ENCODE peak calls at places on chromosomes 3 and 15, in seven cellular contexts. L is CD8-positive, alpha-beta T cell; J is effector memory CD4-positive, alpha-beta T cell; V is lower lobe of right lung; Z is K562; U is cardiac muscle cell; T is A549. G is an unnamed sample. For H3K4me1, the result is how much of the 10 kb centered on the place peaks cover.

GRCh38 chr3:147940846-147941245 is 531.7 kb downstream of the ZIC1 start:
- DNase-seq in L (no peak), J (no peak), V (no peak), Z (no peak), U (no peak), T (no peak), G (no peak)

GRCh38 chr3:58184982-58185360 is 25.8 kb downstream of the DNASE1L3 start:
- DNase-seq in L (no peak), J (no peak), V (no peak), Z (no peak), U (no peak), T (no peak), G (no peak)

GRCh38 chr3:100149130-100149529 is 34.8 kb upstream of the FILIP1L start:
- DNase-seq in L (no peak), J (no peak), V (no peak), Z (no peak), U (no peak), T (no peak), G (no peak)

GRCh38 chr3:21750291-21750690 is 719 bp downstream of the ZNF385D start:
- DNase-seq in L (no peak), J (no peak), V (no peak), Z (no peak), U (no peak), T (no peak), G (no peak)

GRCh38 chr15:42359249-42359648 is at the start of gene CAPN3:
- DNase-seq in L (no peak), J (no peak), V (no peak), Z (no peak), U (peak), T (no peak), G (no peak)

GRCh38 chr3:134361162-134361831 is 12.9 kb downstream of the AMOTL2 start:
- DNase-seq in L (no peak), J (no peak), V (peak), Z (no peak), U (no peak), T (no peak), G (no peak)

GRCh38 chr15:66720206-66721010 is 18.4 kb downstream of the SMAD6 start:
- DNase-seq in L (no peak), J (no peak), V (peak), Z (no peak), U (no peak), T (no peak), G (no peak)

GRCh38 chr15:31374489-31374888 is 47.9 kb downstream of the KLF13 start:
- DNase-seq in L (no peak), J (no peak), V (no peak), Z (no peak), U (no peak), T (no peak), G (no peak)

GRCh38 chr3:178200316-178200715 is 335.9 kb upstream of the KCNMB2 start:
- DNase-seq in L (no peak), J (no peak), V (no peak), Z (no peak), U (no peak), T (no peak), G (no peak)

GRCh38 chr3:38054166-38054991 is 15.4 kb downstream of the DLEC1 start:
- DNase-seq in L (no peak), J (no peak), V (peak), Z (no peak), U (no peak), T (no peak), G (no peak)

GRCh38 chr3:46271209-46271608 is 28.9 kb downstream of the CCR3 start:
- DNase-seq in L (no peak), J (no peak), V (no peak), Z (no peak), U (no peak), T (no peak), G (no peak)

GRCh38 chr3:195760345-195760983 is 39.7 kb downstream of the MUC20 start:
- DNase-seq in L (no peak), J (no peak), V (no peak), Z (no peak), U (no peak), T (no peak), G (no peak)

GRCh38 chr15:45734244-45734643 is 99.4 kb downstream of the SQOR start:
- DNase-seq in L (no peak), J (no peak), V (no peak), Z (no peak), U (no peak), T (no peak), G (no peak)

GRCh38 chr15:73324496-73325170 is 44.1 kb downstream of the HCN4 start:
- DNase-seq in L (no peak), J (no peak), V (no peak), Z (no peak), U (no peak), T (no peak), G (no peak)

GRCh38 chr15:40830884-40831283 is 2.4 kb upstream of the PPP1R14D start:
- DNase-seq in L (no peak), J (no peak), V (no peak), Z (no peak), U (no peak), T (no peak), G (no peak)

GRCh38 chr3:21750831-21751391 is at the start of gene ZNF385D:
- DNase-seq in L (no peak), J (no peak), V (peak), Z (no peak), U (peak), T (no peak), G (no peak)

GRCh38 chr3:120129041-120129440 is 34.8 kb upstream of the GSK3B start:
- DNase-seq in L (no peak), J (no peak), V (no peak), Z (no peak), U (no peak), T (no peak), G (no peak)

GRCh38 chr3:45547764-45548683 is 46.5 kb upstream of the LIMD1 start:
- DNase-seq in L (no peak), J (no peak), V (no peak), Z (no peak), U (no peak), T (no peak), G (no peak)

GRCh38 chr15:67501177-67501835 is 19.6 kb upstream of the C15orf61 start:
- DNase-seq in L (no peak), J (no peak), V (no peak), Z (no peak), U (peak), T (no peak), G (peak)

GRCh38 chr15:80585544-80586018 is 109.5 kb upstream of the ABHD17C start:
- DNase-seq in L (no peak), J (no peak), V (no peak), Z (no peak), U (no peak), T (no peak), G (no peak)

GRCh38 chr3:127671523-127672428 is 976 bp upstream of the ABTB1 start:
- DNase-seq in L (peak), J (no peak), V (no peak), Z (peak), U (no peak), T (no peak), G (no peak)

GRCh38 chr15:44034933-44035624 is 160.0 kb downstream of the FRMD5 start:
- DNase-seq in L (no peak), J (no peak), V (no peak), Z (no peak), U (no peak), T (no peak), G (no peak)

GRCh38 chr3:184700759-184701158 is 11.1 kb downstream of the MAGEF1 start:
- DNase-seq in L (no peak), J (no peak), V (no peak), Z (no peak), U (no peak), T (no peak), G (no peak)

GRCh38 chr3:68889328-68889727 is 43.0 kb downstream of the TAFA4 start:
- DNase-seq in L (no peak), J (no peak), V (no peak), Z (no peak), U (no peak), T (no peak), G (no peak)

GRCh38 chr15:57138260-57138895 is 219.9 kb downstream of the TCF12 start:
- DNase-seq in L (no peak), J (no peak), V (no peak), Z (peak), U (peak), T (peak), G (peak)

GRCh38 chr3:64681015-64681414 is 6.8 kb downstream of the ADAMTS9 start:
- DNase-seq in L (no peak), J (no peak), V (no peak), Z (no peak), U (no peak), T (no peak), G (no peak)

GRCh38 chr3:103410231-103410630 is 975.4 kb downstream of the ZPLD1 start:
- DNase-seq in L (no peak), J (no peak), V (no peak), Z (no peak), U (no peak), T (no peak), G (no peak)

GRCh38 chr3:43153189-43154083 is 47.6 kb upstream of the POMGNT2 start:
- DNase-seq in L (no peak), J (no peak), V (no peak), Z (no peak), U (no peak), T (no peak), G (no peak)

GRCh38 chr3:15284121-15284889 is 48.1 kb downstream of the SH3BP5 start:
- DNase-seq in L (no peak), J (no peak), V (no peak), Z (no peak), U (peak), T (no peak), G (no peak)

GRCh38 chr3:181782306-181782924 is 70.7 kb downstream of the SOX2 start:
- DNase-seq in L (no peak), J (no peak), V (no peak), Z (no peak), U (no peak), T (peak), G (no peak)

GRCh38 chr15:89599021-89599420 is 23.8 kb downstream of the TICRR start:
- DNase-seq in L (no peak), J (no peak), V (no peak), Z (no peak), U (no peak), T (no peak), G (no peak)

GRCh38 chr15:63985221-63986184 is 60.8 kb downstream of the DAPK2 start:
- DNase-seq in L (no peak), J (no peak), V (peak), Z (no peak), U (peak), T (no peak), G (no peak)

GRCh38 chr15:43246261-43246764 is 20.4 kb downstream of the TGM5 start:
- DNase-seq in L (no peak), J (no peak), V (no peak), Z (no peak), U (no peak), T (no peak), G (no peak)

GRCh38 chr3:172166261-172166660 is 126.9 kb downstream of the FNDC3B start:
- DNase-seq in L (no peak), J (no peak), V (no peak), Z (no peak), U (no peak), T (no peak), G (no peak)

GRCh38 chr3:169153614-169154013 is 509.9 kb downstream of the MECOM start:
- DNase-seq in L (no peak), J (no peak), V (no peak), Z (no peak), U (no peak), T (no peak), G (no peak)

GRCh38 chr3:156705761-156706631 is 31.6 kb downstream of the TIPARP start:
- DNase-seq in L (no peak), J (no peak), V (no peak), Z (no peak), U (no peak), T (no peak), G (no peak)
- H3K27ac ChIP-seq in L (no peak), J (no peak), V (peak), Z (no peak), U (peak), T (peak), G (no peak)

GRCh38 chr15:98785408-98785795 is 137.1 kb downstream of the IGF1R start:
- DNase-seq in L (no peak), J (no peak), V (no peak), Z (no peak), U (no peak), T (no peak), G (no peak)

GRCh38 chr15:98787936-98788757 is 139.8 kb downstream of the IGF1R start:
- DNase-seq in L (no peak), J (no peak), V (peak), Z (no peak), U (no peak), T (peak), G (no peak)

GRCh38 chr15:98787190-98787589 is 138.9 kb downstream of the IGF1R start:
- DNase-seq in L (no peak), J (no peak), V (no peak), Z (no peak), U (no peak), T (no peak), G (no peak)

GRCh38 chr15:98785796-98786581 is 137.7 kb downstream of the IGF1R start:
- DNase-seq in L (no peak), J (no peak), V (no peak), Z (no peak), U (peak), T (no peak), G (no peak)

DNA sequence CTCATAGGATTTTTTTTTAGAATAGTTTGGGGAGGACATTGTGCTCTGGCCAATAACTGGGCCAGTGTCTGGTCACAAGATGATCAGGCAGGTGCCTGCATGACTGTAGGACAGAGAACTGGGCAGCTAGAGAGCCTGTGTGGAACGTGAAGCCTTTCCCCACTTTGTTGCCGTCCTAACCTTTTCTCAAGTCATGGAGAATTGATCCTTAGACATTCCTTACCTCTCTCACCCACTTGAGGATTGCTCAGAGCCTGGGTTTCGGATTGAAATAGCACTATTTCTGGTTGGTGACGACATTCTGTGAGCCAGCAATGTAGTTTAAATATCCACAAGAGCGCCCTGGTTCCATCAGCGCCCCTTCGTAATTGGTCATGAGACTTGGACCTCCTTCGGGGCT is 138.4 kb downstream of the IGF1R start:
- DNase-seq in L (no peak), J (no peak), V (no peak), Z (no peak), U (no peak), T (no peak), G (no peak)
- H3K4me1 ChIP-seq in L (under half), J (under half), V (under half), Z (under half), U (under half), T (half or more), G (under half)

GRCh38 chr3:124363451-124363850 is 366.8 kb upstream of the UMPS start:
- DNase-seq in L (no peak), J (no peak), V (no peak), Z (no peak), U (no peak), T (no peak), G (no peak)

GRCh38 chr3:124361566-124361965 is 368.7 kb upstream of the UMPS start:
- DNase-seq in L (no peak), J (no peak), V (no peak), Z (no peak), U (no peak), T (no peak), G (no peak)

GRCh38 chr3:124360626-124361025 is 368.7 kb upstream of the ROPN1 start:
- DNase-seq in L (no peak), J (no peak), V (no peak), Z (no peak), U (no peak), T (no peak), G (no peak)

GRCh38 chr3:124362418-124362817 is 367.8 kb upstream of the UMPS start:
- DNase-seq in L (no peak), J (no peak), V (no peak), Z (no peak), U (no peak), T (no peak), G (no peak)

GRCh38 chr3:124360140-124360539 is 368.2 kb upstream of the ROPN1 start:
- DNase-seq in L (no peak), J (no peak), V (no peak), Z (no peak), U (no peak), T (no peak), G (no peak)
- H3K4me3 ChIP-seq in L (no peak), J (no peak), V (no peak), Z (no peak), U (no peak), T (no peak), G (no peak)

GRCh38 chr3:97763586-97764148 is 891 bp upstream of the ARL6 start:
- DNase-seq in L (no peak), J (no peak), V (no peak), Z (peak), U (no peak), T (peak), G (no peak)
- H3K27ac ChIP-seq in L (peak), J (peak), V (peak), Z (peak), U (peak), T (peak), G (peak)

GRCh38 chr15:62138124-62138523 is 27.0 kb downstream of the C2CD4B start:
- DNase-seq in L (no peak), J (no peak), V (no peak), Z (no peak), U (no peak), T (no peak), G (no peak)
- H3K4me1 ChIP-seq in L (under half), J (under half), V (under half), Z (under half), U (under half), T (under half), G (under half)

DNA sequence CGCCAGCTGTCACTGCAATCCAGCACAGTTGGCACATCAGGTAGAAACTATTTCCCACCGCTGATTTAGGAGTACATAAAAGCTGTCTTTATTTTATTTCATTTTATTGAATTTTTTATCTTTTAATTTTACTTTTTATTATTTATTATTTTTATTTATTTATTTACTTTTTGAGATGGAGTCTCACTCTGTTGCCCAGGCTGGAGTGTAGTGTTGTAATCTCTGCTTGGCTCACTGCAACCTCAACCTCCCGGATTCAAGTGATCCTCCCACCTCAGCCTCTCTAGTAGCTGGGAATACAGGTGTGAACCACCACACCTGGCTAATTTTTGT is 31.0 kb downstream of the SRGAP3 start:
- DNase-seq in L (no peak), J (no peak), V (no peak), Z (no peak), U (no peak), T (no peak), G (no peak)
- H3K4me3 ChIP-seq in L (no peak), J (no peak), V (no peak), Z (no peak), U (no peak), T (no peak), G (no peak)

DNA sequence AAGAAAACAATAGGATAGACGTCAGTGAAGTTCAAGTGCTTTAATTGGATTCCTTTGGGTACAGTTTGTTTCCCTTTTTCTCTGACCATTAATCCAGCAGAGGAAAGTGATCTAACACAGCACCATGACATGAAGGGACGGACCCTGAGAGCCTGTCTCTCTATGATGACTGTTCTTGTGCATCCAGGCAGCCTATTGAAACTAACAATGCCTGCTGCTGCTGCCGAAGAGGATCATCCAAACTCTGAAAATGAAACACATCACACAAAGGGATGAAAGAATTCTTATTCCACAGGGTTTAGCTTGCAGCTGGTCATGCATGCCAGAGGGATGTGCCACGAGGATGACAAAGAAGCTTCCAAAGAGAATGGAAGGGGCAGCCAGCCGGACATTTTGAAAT is 75.5 kb downstream of the ZBTB20 start:
- DNase-seq in L (no peak), J (no peak), V (no peak), Z (no peak), U (no peak), T (no peak), G (no peak)
- H3K27ac ChIP-seq in L (no peak), J (no peak), V (no peak), Z (no peak), U (no peak), T (no peak), G (no peak)

G was measured in CD4-positive, alpha-beta memory T cell.